ENCODE peak calls at places on chromosomes 3 and 15, in eight cellular contexts. L is mucosa of gallbladder; D is NCI-H774; Y is WTC11; R is iPS DF 19.7; T is T-helper 2 cell; K is upper lobe of right lung; H is activated CD4-positive, alpha-beta T cell treated with anti-CD3 and anti-CD28 coated beads, Interleukin-2, amount 50 U/mL, for 24 hours. E is an unnamed sample.

GRCh38 chr3:29593802-29594201 is 312.9 kb downstream of the RBMS3 start:
- DNase-seq in L (no peak), D (no peak), Y (no peak), R (no peak), T (no peak), K (no peak), H (no peak), E (no peak)

GRCh38 chr3:124774305-124774673 is 44.0 kb downstream of the UMPS start:
- DNase-seq in L (peak), D (no peak), Y (peak), R (peak), T (no peak), K (no peak), H (no peak), E (no peak)

GRCh38 chr3:52070724-52071621 is 14.6 kb upstream of the DUSP7 start:
- DNase-seq in L (no peak), D (no peak), Y (no peak), R (no peak), T (no peak), K (peak), H (no peak), E (no peak)

GRCh38 chr3:114595521-114596028 is 301.7 kb downstream of the TIGIT start:
- DNase-seq in L (no peak), D (no peak), Y (no peak), R (no peak), T (no peak), K (no peak), H (no peak), E (no peak)

GRCh38 chr15:57505056-57505713 is 86.5 kb upstream of the MYZAP start:
- DNase-seq in L (no peak), D (no peak), Y (no peak), R (no peak), T (no peak), K (no peak), H (no peak), E (no peak)

GRCh38 chr3:85161544-85161943 is 202.8 kb downstream of the CADM2 start:
- DNase-seq in L (peak), D (no peak), Y (no peak), R (no peak), T (no peak), K (no peak), H (no peak), E (no peak)

GRCh38 chr3:58336135-58336882 is 3.6 kb downstream of the PXK start:
- DNase-seq in L (no peak), D (no peak), Y (no peak), R (no peak), T (no peak), K (no peak), H (no peak), E (no peak)

GRCh38 chr15:86555114-86555513 is 475.4 kb downstream of the AGBL1 start:
- DNase-seq in L (no peak), D (no peak), Y (no peak), R (no peak), T (no peak), K (no peak), H (no peak), E (no peak)

GRCh38 chr15:47762621-47763020 is 45.3 kb downstream of the SEMA6D start:
- DNase-seq in L (no peak), D (no peak), Y (no peak), R (no peak), T (no peak), K (no peak), H (no peak), E (no peak)

GRCh38 chr3:105521803-105522202 is 155.1 kb downstream of the ALCAM start:
- DNase-seq in L (no peak), D (no peak), Y (no peak), R (no peak), T (no peak), K (no peak), H (no peak), E (no peak)

GRCh38 chr3:184772667-184773272 is 39.2 kb upstream of the VPS8 start:
- DNase-seq in L (no peak), D (no peak), Y (no peak), R (no peak), T (no peak), K (no peak), H (no peak), E (no peak)

GRCh38 chr3:128726691-128727031 is 678 bp downstream of the RAB7A start:
- DNase-seq in L (peak), D (no peak), Y (peak), R (no peak), T (peak), K (peak), H (no peak), E (peak)

GRCh38 chr3:128016502-128016901 is 35.7 kb upstream of the SEC61A1 start:
- DNase-seq in L (no peak), D (no peak), Y (no peak), R (no peak), T (no peak), K (no peak), H (no peak), E (no peak)

GRCh38 chr3:103960819-103961218 is 1405.9 kb upstream of the ALCAM start:
- DNase-seq in L (no peak), D (no peak), Y (no peak), R (no peak), T (no peak), K (no peak), H (no peak), E (no peak)

GRCh38 chr3:65914740-65915366 is 123.9 kb downstream of the MAGI1 start:
- DNase-seq in L (no peak), D (no peak), Y (no peak), R (no peak), T (no peak), K (no peak), H (no peak), E (no peak)

GRCh38 chr3:184015381-184016019 is 2.2 kb downstream of the ABCC5 start:
- DNase-seq in L (no peak), D (peak), Y (no peak), R (no peak), T (no peak), K (no peak), H (no peak), E (no peak)

GRCh38 chr3:150490212-150490611 is 56.1 kb downstream of the SERP1 start:
- DNase-seq in L (no peak), D (no peak), Y (no peak), R (no peak), T (no peak), K (no peak), H (no peak), E (no peak)

GRCh38 chr15:85527907-85528306 is 147.5 kb downstream of the AKAP13 start:
- DNase-seq in L (no peak), D (no peak), Y (no peak), R (no peak), T (no peak), K (no peak), H (no peak), E (no peak)

GRCh38 chr3:75737831-75738493 is 47.4 kb downstream of the ZNF717 start:
- DNase-seq in L (no peak), D (no peak), Y (no peak), R (no peak), T (no peak), K (no peak), H (no peak), E (no peak)

GRCh38 chr3:31522152-31522551 is 10.6 kb upstream of the STT3B start:
- DNase-seq in L (no peak), D (no peak), Y (no peak), R (no peak), T (no peak), K (no peak), H (no peak), E (no peak)

GRCh38 chr3:178393833-178394232 is 142.4 kb upstream of the KCNMB2 start:
- DNase-seq in L (no peak), D (no peak), Y (no peak), R (no peak), T (no peak), K (no peak), H (no peak), E (no peak)

GRCh38 chr3:62873672-62874397 is 1.4 kb downstream of the CADPS start:
- DNase-seq in L (peak), D (peak), Y (peak), R (no peak), T (no peak), K (no peak), H (no peak), E (no peak)

GRCh38 chr3:109900774-109901173 is 563.4 kb upstream of the DPPA4 start:
- DNase-seq in L (no peak), D (no peak), Y (no peak), R (no peak), T (no peak), K (no peak), H (no peak), E (no peak)

GRCh38 chr3:52104664-52105281 is 48.4 kb upstream of the DUSP7 start:
- DNase-seq in L (no peak), D (no peak), Y (no peak), R (no peak), T (no peak), K (no peak), H (no peak), E (no peak)

GRCh38 chr15:64155802-64156651 is 4.5 kb downstream of the SNX22 start:
- DNase-seq in L (no peak), D (no peak), Y (no peak), R (no peak), T (no peak), K (no peak), H (no peak), E (no peak)

GRCh38 chr3:167728176-167728575 is 6.5 kb downstream of the PDCD10 start:
- DNase-seq in L (no peak), D (no peak), Y (no peak), R (no peak), T (no peak), K (no peak), H (no peak), E (no peak)

GRCh38 chr3:67292356-67293225 is 294.5 kb downstream of the KBTBD8 start:
- DNase-seq in L (no peak), D (no peak), Y (no peak), R (no peak), T (no peak), K (no peak), H (no peak), E (no peak)

GRCh38 chr3:177610677-177611654 is 413.7 kb upstream of the TBL1XR1 start:
- DNase-seq in L (peak), D (peak), Y (no peak), R (no peak), T (no peak), K (no peak), H (no peak), E (no peak)

GRCh38 chr3:31227152-31227581 is 305.6 kb upstream of the STT3B start:
- DNase-seq in L (no peak), D (no peak), Y (no peak), R (no peak), T (no peak), K (no peak), H (no peak), E (no peak)